ENCODE peak calls at places on chromosomes 11 and 22, in eight cellular contexts. K is BJ; O is nucleus accumbens; U is occipital lobe; Q is stimulated activated CD4-positive, alpha-beta T cell treated with anti-CD3 and anti-CD28 coated beads, Interleukin-1b, Interleukin-23, amount 100 ng/mL, for 4 hours; A is left lung; G is WTC11; S is IMR-90. D is an unnamed sample.

GRCh38 chr11:27571151-27571840 is 64.7 kb upstream of the LIN7C start:
- DNase-seq in U (no peak), O (no peak), A (no peak), K (peak), G (no peak), S (peak), Q (no peak), D (no peak)

GRCh38 chr11:129960216-129961214 is 42.1 kb downstream of the PRDM10 start:
- DNase-seq in Q (no peak), U (no peak), O (no peak), G (no peak), A (no peak), K (peak), S (peak), D (no peak)

GRCh38 chr11:86360775-86361395 is 13.8 kb upstream of the CCDC81 start:
- DNase-seq in S (peak), G (no peak), A (no peak), K (peak), U (no peak), O (no peak), Q (no peak), D (no peak)

GRCh38 chr11:64060861-64061444 is 25.2 kb downstream of the FLRT1 start:
- DNase-seq in K (no peak), Q (peak), G (peak), S (no peak), A (peak), O (peak), U (peak), D (peak)

GRCh38 chr22:41870786-41871185 is 37.9 kb downstream of the SREBF2 start:
- DNase-seq in A (no peak), G (no peak), O (no peak), S (no peak), U (no peak), Q (no peak), K (no peak), D (no peak)

GRCh38 chr11:86156397-86156977 is 87.6 kb upstream of the PICALM start:
- DNase-seq in U (no peak), K (no peak), O (no peak), S (no peak), A (no peak), Q (no peak), G (no peak), D (no peak)

GRCh38 chr11:10993640-10994039 is 135.8 kb upstream of the ZBED5 start:
- DNase-seq in K (no peak), S (no peak), A (no peak), U (no peak), G (no peak), Q (no peak), O (no peak), D (no peak)

GRCh38 chr11:69624293-69624692 is 16.7 kb upstream of the CCND1 start:
- DNase-seq in Q (no peak), S (no peak), K (no peak), U (no peak), O (no peak), G (no peak), A (no peak), D (no peak)

GRCh38 chr11:44421090-44421675 is 111.2 kb upstream of the ALX4 start:
- DNase-seq in K (no peak), Q (no peak), S (no peak), U (no peak), O (no peak), A (no peak), G (no peak), D (no peak)